ENCODE peak calls at places on chromosomes 4 and X, in eight cellular contexts. U is Calu3, T is Daoy, P is ELF-1, D is caudate nucleus, A is lower lobe of right lung, G is COR-L47, N is putamen. W is an unnamed sample.

GRCh38 chrX:112945796-112946195 is 105.2 kb upstream of the AMOT start:
- DNase-seq in U (no peak), T (no peak), P (no peak), D (no peak), A (no peak), G (no peak), N (no peak), W (no peak)

GRCh38 chr4:153364061-153364460 is 19.6 kb downstream of the MND1 start:
- DNase-seq in U (no peak), T (peak), P (no peak), D (no peak), A (no peak), G (no peak), N (no peak), W (peak)

GRCh38 chr4:38757945-38758344 is 24.8 kb downstream of the TLR10 start:
- DNase-seq in U (peak), T (no peak), P (peak), D (no peak), A (no peak), G (peak), N (no peak), W (no peak)

GRCh38 chr4:91734682-91735081 is 569.1 kb upstream of the GRID2 start:
- DNase-seq in U (no peak), T (no peak), P (no peak), D (no peak), A (no peak), G (no peak), N (no peak), W (no peak)

GRCh38 chr4:144518181-144518895 is 127.6 kb upstream of the HHIP start:
- DNase-seq in U (no peak), T (peak), P (peak), D (no peak), A (no peak), G (peak), N (no peak), W (peak)

GRCh38 chr4:55736605-55737183 is 82.9 kb upstream of the EXOC1L start:
- DNase-seq in U (no peak), T (no peak), P (no peak), D (no peak), A (no peak), G (no peak), N (no peak), W (no peak)

GRCh38 chr4:26033389-26033788 is 119.4 kb downstream of the SMIM20 start:
- DNase-seq in U (no peak), T (no peak), P (no peak), D (no peak), A (no peak), G (no peak), N (no peak), W (no peak)

GRCh38 chr4:113436360-113436759 is 325.2 kb downstream of the CAMK2D start:
- DNase-seq in U (no peak), T (peak), P (no peak), D (no peak), A (no peak), G (peak), N (no peak), W (peak)

GRCh38 chr4:128060130-128060619 is 937 bp upstream of the LARP1B start:
- DNase-seq in U (no peak), T (peak), P (no peak), D (no peak), A (no peak), G (no peak), N (no peak), W (peak)

GRCh38 chrX:101429934-101430333 is 21.9 kb downstream of the HNRNPH2 start:
- DNase-seq in U (no peak), T (no peak), P (no peak), D (no peak), A (no peak), G (no peak), N (no peak), W (peak)

GRCh38 chr4:89306486-89307184 is 965 bp downstream of the GPRIN3 start:
- DNase-seq in U (no peak), T (no peak), P (no peak), D (no peak), A (no peak), G (no peak), N (no peak), W (no peak)

GRCh38 chrX:47278684-47279083 is 45.9 kb downstream of the USP11 start:
- DNase-seq in U (no peak), T (peak), P (no peak), D (no peak), A (no peak), G (no peak), N (no peak), W (peak)

GRCh38 chr4:94849901-94850300 is 92.1 kb downstream of the BMPR1B start:
- DNase-seq in U (no peak), T (no peak), P (no peak), D (no peak), A (no peak), G (no peak), N (no peak), W (no peak)

GRCh38 chr4:125244848-125245450 is 69.8 kb upstream of the FAT4 start:
- DNase-seq in U (no peak), T (no peak), P (no peak), D (no peak), A (no peak), G (peak), N (no peak), W (peak)

GRCh38 chr4:189092596-189092995 is 848.1 kb upstream of the FRG1 start:
- DNase-seq in U (peak), T (peak), P (no peak), D (no peak), A (no peak), G (no peak), N (no peak), W (peak)

GRCh38 chr4:104815593-104816156 is 321.0 kb upstream of the CXXC4 start:
- DNase-seq in U (no peak), T (no peak), P (no peak), D (no peak), A (no peak), G (no peak), N (no peak), W (no peak)

GRCh38 chr4:39044947-39045734 is 12.9 kb upstream of the TMEM156 start:
- DNase-seq in U (no peak), T (peak), P (peak), D (peak), A (peak), G (no peak), N (no peak), W (peak)

GRCh38 chrX:94454159-94454558 is 780.2 kb downstream of the FAM133A start:
- DNase-seq in U (no peak), T (no peak), P (no peak), D (no peak), A (no peak), G (no peak), N (no peak), W (no peak)

GRCh38 chr4:168719725-168720124 is 222.9 kb downstream of the PALLD start:
- DNase-seq in U (no peak), T (no peak), P (no peak), D (no peak), A (no peak), G (no peak), N (no peak), W (no peak)

GRCh38 chr4:44538534-44538933 is 89.9 kb upstream of the KCTD8 start:
- DNase-seq in U (no peak), T (no peak), P (no peak), D (no peak), A (no peak), G (no peak), N (no peak), W (no peak)

GRCh38 chr4:53804719-53805118 is 213.4 kb upstream of the LNX1 start:
- DNase-seq in U (peak), T (peak), P (peak), D (no peak), A (peak), G (peak), N (no peak), W (peak)

GRCh38 chr4:88106205-88106604 is 52.2 kb downstream of the ABCG2 start:
- DNase-seq in U (no peak), T (peak), P (no peak), D (no peak), A (no peak), G (no peak), N (no peak), W (peak)

GRCh38 chrX:85111347-85111746 is 107.7 kb downstream of the APOOL start:
- DNase-seq in U (no peak), T (no peak), P (no peak), D (no peak), A (no peak), G (no peak), N (no peak), W (peak)

GRCh38 chrX:3216581-3216980 is 129.9 kb downstream of the MXRA5 start:
- DNase-seq in U (no peak), T (no peak), P (no peak), D (no peak), A (no peak), G (no peak), N (no peak), W (peak)

GRCh38 chr4:152696764-152697250 is 17.0 kb upstream of the TMEM154 start:
- DNase-seq in U (peak), T (peak), P (no peak), D (no peak), A (no peak), G (no peak), N (peak), W (no peak)

GRCh38 chr4:92183825-92184224 is 119.9 kb upstream of the GRID2 start:
- DNase-seq in U (no peak), T (no peak), P (no peak), D (no peak), A (no peak), G (no peak), N (no peak), W (no peak)

GRCh38 chr4:186942745-186943606 is 219.3 kb upstream of the FAT1 start:
- DNase-seq in U (no peak), T (no peak), P (no peak), D (no peak), A (no peak), G (peak), N (no peak), W (peak)

GRCh38 chrX:129842510-129843208 is 1.0 kb downstream of the ZDHHC9 start:
- DNase-seq in U (peak), T (peak), P (peak), D (no peak), A (peak), G (no peak), N (no peak), W (peak)

GRCh38 chr4:170743633-170744032 is 653.9 kb upstream of the AADAT start:
- DNase-seq in U (no peak), T (no peak), P (no peak), D (no peak), A (peak), G (no peak), N (no peak), W (no peak)

GRCh38 chr4:74339501-74339900 is 25.4 kb upstream of the EREG start:
- DNase-seq in U (no peak), T (no peak), P (no peak), D (no peak), A (no peak), G (no peak), N (no peak), W (no peak)

GRCh38 chr4:17197070-17197469 is 298.6 kb upstream of the LDB2 start:
- DNase-seq in U (no peak), T (no peak), P (peak), D (no peak), A (no peak), G (no peak), N (no peak), W (no peak)

GRCh38 chrX:40571600-40571999 is 9.2 kb upstream of the ATP6AP2 start:
- DNase-seq in U (no peak), T (no peak), P (no peak), D (no peak), A (no peak), G (no peak), N (no peak), W (no peak)